ENCODE peak calls at places on chromosomes 2 and 18, in eight cellular contexts. One of them, this sample, is unnamed.

GRCh38 chr2:85539361-85540130 is 578 bp downstream of the MAT2A start:
- DNase-seq in adrenal gland: peak; percentile 67
- DNase-seq in body of pancreas: peak; percentile 70
- DNase-seq in transverse colon: peak; percentile 71
- DNase-seq in fibroblast of lung: peak; percentile 74
- DNase-seq in GM23338: peak; percentile 61
- DNase-seq in lower lobe of right lung: peak; percentile 82
- DNase-seq in colonic mucosa: peak; percentile 80
- DNase-seq in this sample: peak; percentile 64

GRCh38 chr2:1729264-1729663 is 15.1 kb downstream of the PXDN start:
- DNase-seq in adrenal gland: no peak
- DNase-seq in body of pancreas: no peak
- DNase-seq in transverse colon: no peak
- DNase-seq in fibroblast of lung: no peak
- DNase-seq in GM23338: no peak
- DNase-seq in lower lobe of right lung: no peak
- DNase-seq in colonic mucosa: peak; percentile 16
- DNase-seq in this sample: no peak

GRCh38 chr2:113098061-113098460 is 29.3 kb upstream of the IL1RN start:
- DNase-seq in adrenal gland: no peak
- DNase-seq in body of pancreas: no peak
- DNase-seq in transverse colon: no peak
- DNase-seq in fibroblast of lung: no peak
- DNase-seq in GM23338: no peak
- DNase-seq in lower lobe of right lung: no peak
- DNase-seq in colonic mucosa: no peak
- DNase-seq in this sample: no peak

GRCh38 chr2:68565858-68566257 is 77.5 kb upstream of the PROKR1 start:
- DNase-seq in adrenal gland: no peak
- DNase-seq in body of pancreas: no peak
- DNase-seq in transverse colon: no peak
- DNase-seq in fibroblast of lung: no peak
- DNase-seq in GM23338: no peak
- DNase-seq in lower lobe of right lung: no peak
- DNase-seq in colonic mucosa: no peak
- DNase-seq in this sample: peak; percentile 9

GRCh38 chr2:12048551-12048950 is 302.1 kb downstream of the LPIN1 start:
- DNase-seq in adrenal gland: no peak
- DNase-seq in body of pancreas: no peak
- DNase-seq in transverse colon: no peak
- DNase-seq in fibroblast of lung: no peak
- DNase-seq in GM23338: peak; percentile 47
- DNase-seq in lower lobe of right lung: no peak
- DNase-seq in colonic mucosa: no peak
- DNase-seq in this sample: no peak

GRCh38 chr2:5176764-5177163 is 515.4 kb upstream of the SOX11 start:
- DNase-seq in adrenal gland: no peak
- DNase-seq in body of pancreas: no peak
- DNase-seq in transverse colon: no peak
- DNase-seq in fibroblast of lung: peak; percentile 44
- DNase-seq in GM23338: no peak
- DNase-seq in lower lobe of right lung: no peak
- DNase-seq in colonic mucosa: no peak
- DNase-seq in this sample: no peak

GRCh38 chr2:82139979-82140611 is 1835.5 kb upstream of the LRRTM1 start:
- DNase-seq in adrenal gland: no peak
- DNase-seq in body of pancreas: peak; percentile 20
- DNase-seq in transverse colon: peak; percentile 29
- DNase-seq in fibroblast of lung: no peak
- DNase-seq in GM23338: no peak
- DNase-seq in lower lobe of right lung: no peak
- DNase-seq in colonic mucosa: peak; percentile 48
- DNase-seq in this sample: no peak

GRCh38 chr2:174076040-174076439 is 110.9 kb upstream of the SP3 start:
- DNase-seq in adrenal gland: no peak
- DNase-seq in body of pancreas: no peak
- DNase-seq in transverse colon: no peak
- DNase-seq in fibroblast of lung: no peak
- DNase-seq in GM23338: no peak
- DNase-seq in lower lobe of right lung: no peak
- DNase-seq in colonic mucosa: no peak
- DNase-seq in this sample: peak; percentile 16

GRCh38 chr2:70645733-70646420 is 92.3 kb upstream of the TGFA start:
- DNase-seq in adrenal gland: no peak
- DNase-seq in body of pancreas: no peak
- DNase-seq in transverse colon: no peak
- DNase-seq in fibroblast of lung: no peak
- DNase-seq in GM23338: peak; percentile 65
- DNase-seq in lower lobe of right lung: no peak
- DNase-seq in colonic mucosa: peak; percentile 23
- DNase-seq in this sample: peak; percentile 10
- H3K4me3 ChIP-seq in adrenal gland: no peak overlapping the region
- H3K4me3 ChIP-seq in body of pancreas: no peak overlapping the region
- H3K4me3 ChIP-seq in transverse colon: no peak overlapping the region
- H3K4me3 ChIP-seq in fibroblast of lung: no peak overlapping the region
- H3K4me3 ChIP-seq in GM23338: no peak overlapping the region
- H3K4me3 ChIP-seq in lower lobe of right lung: no peak overlapping the region
- H3K4me3 ChIP-seq in colonic mucosa: no peak overlapping the region
- H3K4me3 ChIP-seq in this sample: no peak overlapping the region

GRCh38 chr2:10817413-10817812 is 4.8 kb upstream of the PDIA6 start:
- DNase-seq in adrenal gland: no peak
- DNase-seq in body of pancreas: no peak
- DNase-seq in transverse colon: no peak
- DNase-seq in fibroblast of lung: no peak
- DNase-seq in GM23338: peak; percentile 36
- DNase-seq in lower lobe of right lung: no peak
- DNase-seq in colonic mucosa: no peak
- DNase-seq in this sample: no peak
- TF ChIP-seq CTCF in adrenal gland: no peak
- TF ChIP-seq CTCF in body of pancreas: no peak
- TF ChIP-seq CTCF in transverse colon: peak; percentile 7
- TF ChIP-seq CTCF in fibroblast of lung: peak; percentile 17
- TF ChIP-seq CTCF in GM23338: peak; percentile 21
- TF ChIP-seq CTCF in lower lobe of right lung: peak; percentile 19
- TF ChIP-seq CTCF in colonic mucosa: no peak
- TF ChIP-seq CTCF in this sample: peak; percentile 16

DNA sequence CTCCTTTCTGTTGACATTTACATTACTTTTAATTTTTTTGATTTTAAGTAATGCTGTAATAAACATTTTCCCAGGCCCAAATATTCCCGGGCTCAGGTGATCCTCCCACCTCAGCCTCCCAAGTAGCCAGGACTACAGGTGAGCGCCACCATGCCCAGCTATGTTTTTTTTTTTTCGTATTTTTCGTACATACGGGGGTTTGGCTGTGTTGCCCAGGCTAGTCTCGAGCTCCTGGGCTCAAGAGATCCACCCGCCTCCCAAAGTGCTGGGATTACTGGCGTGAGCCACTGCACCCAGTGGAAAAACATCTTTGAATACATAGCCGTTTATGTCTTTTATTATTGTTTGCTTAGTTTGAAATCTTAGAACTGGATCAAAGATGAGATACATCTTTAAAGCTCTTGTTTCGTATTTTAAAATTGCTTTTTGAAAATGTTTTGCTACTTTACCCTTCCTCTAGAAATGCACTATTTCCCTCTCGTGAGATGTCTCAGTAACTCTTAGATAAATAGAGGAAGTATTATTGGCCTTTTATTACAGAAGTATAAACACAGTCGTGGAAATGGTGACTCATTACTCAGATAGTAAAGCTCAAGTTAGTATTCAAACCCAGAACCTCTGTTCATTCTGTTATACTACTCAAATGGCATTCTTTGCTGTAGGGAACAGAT is 2.4 kb downstream of the SMCHD1 start:
- DNase-seq in adrenal gland: no peak
- DNase-seq in body of pancreas: no peak
- DNase-seq in transverse colon: no peak
- DNase-seq in fibroblast of lung: peak; percentile 89
- DNase-seq in GM23338: no peak
- DNase-seq in lower lobe of right lung: no peak
- DNase-seq in colonic mucosa: no peak
- DNase-seq in this sample: peak; percentile 47
- H3K4me3 ChIP-seq in adrenal gland: no peak overlapping the region
- H3K4me3 ChIP-seq in body of pancreas: no peak overlapping the region
- H3K4me3 ChIP-seq in transverse colon: peak overlapping the region; percentile 7
- H3K4me3 ChIP-seq in fibroblast of lung: peak overlapping the region; percentile 86
- H3K4me3 ChIP-seq in GM23338: no peak overlapping the region
- H3K4me3 ChIP-seq in lower lobe of right lung: peak overlapping the region; percentile 96
- H3K4me3 ChIP-seq in colonic mucosa: peak overlapping the region; percentile 86
- H3K4me3 ChIP-seq in this sample: peak overlapping the region; percentile 93

GRCh38 chr2:47088371-47089082 is 66.6 kb downstream of the STPG4 start:
- DNase-seq in adrenal gland: peak; percentile 46
- DNase-seq in body of pancreas: no peak
- DNase-seq in transverse colon: no peak
- DNase-seq in fibroblast of lung: peak; percentile 48
- DNase-seq in GM23338: peak; percentile 43
- DNase-seq in lower lobe of right lung: no peak
- DNase-seq in colonic mucosa: no peak
- DNase-seq in this sample: no peak
- TF ChIP-seq CTCF in adrenal gland: no peak
- TF ChIP-seq CTCF in body of pancreas: no peak
- TF ChIP-seq CTCF in transverse colon: no peak
- TF ChIP-seq CTCF in fibroblast of lung: peak; percentile 4
- TF ChIP-seq CTCF in GM23338: peak; percentile 33
- TF ChIP-seq CTCF in lower lobe of right lung: no peak
- TF ChIP-seq CTCF in colonic mucosa: no peak
- TF ChIP-seq CTCF in this sample: peak; percentile 19

DNA sequence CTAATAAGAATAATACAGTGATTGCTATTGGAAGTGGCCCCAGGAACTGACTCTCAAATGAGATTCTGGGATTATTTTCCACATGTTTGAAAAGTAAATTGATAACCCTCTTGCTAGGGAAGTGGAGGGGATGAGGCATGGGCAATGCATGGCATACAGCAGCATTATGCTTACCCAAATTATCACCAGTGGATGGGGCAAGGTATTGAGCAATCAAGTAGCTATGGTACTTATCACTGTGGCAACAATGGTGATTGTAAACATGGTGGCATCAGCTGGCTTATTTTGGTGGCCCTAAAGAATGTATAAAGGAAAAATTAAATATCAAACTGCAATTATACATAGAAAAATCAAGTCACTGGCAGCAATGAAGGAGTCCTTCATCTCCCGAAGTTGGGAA is 155.1 kb downstream of the FIGN start:
- DNase-seq in adrenal gland: no peak
- DNase-seq in body of pancreas: no peak
- DNase-seq in transverse colon: no peak
- DNase-seq in fibroblast of lung: no peak
- DNase-seq in GM23338: no peak
- DNase-seq in lower lobe of right lung: no peak
- DNase-seq in colonic mucosa: no peak
- DNase-seq in this sample: no peak
- H3K4me3 ChIP-seq in adrenal gland: no peak overlapping the region
- H3K4me3 ChIP-seq in body of pancreas: no peak overlapping the region
- H3K4me3 ChIP-seq in transverse colon: no peak overlapping the region
- H3K4me3 ChIP-seq in fibroblast of lung: no peak overlapping the region
- H3K4me3 ChIP-seq in GM23338: no peak overlapping the region
- H3K4me3 ChIP-seq in lower lobe of right lung: no peak overlapping the region
- H3K4me3 ChIP-seq in colonic mucosa: no peak overlapping the region
- H3K4me3 ChIP-seq in this sample: no peak overlapping the region

GRCh38 chr2:127072380-127072779 is 34.6 kb downstream of the BIN1 start:
- DNase-seq in adrenal gland: no peak
- DNase-seq in body of pancreas: no peak
- DNase-seq in transverse colon: no peak
- DNase-seq in fibroblast of lung: no peak
- DNase-seq in GM23338: no peak
- DNase-seq in lower lobe of right lung: no peak
- DNase-seq in colonic mucosa: no peak
- DNase-seq in this sample: no peak
- TF ChIP-seq CTCF in adrenal gland: no peak
- TF ChIP-seq CTCF in body of pancreas: no peak
- TF ChIP-seq CTCF in transverse colon: no peak
- TF ChIP-seq CTCF in fibroblast of lung: no peak
- TF ChIP-seq CTCF in GM23338: no peak
- TF ChIP-seq CTCF in lower lobe of right lung: no peak
- TF ChIP-seq CTCF in colonic mucosa: no peak
- TF ChIP-seq CTCF in this sample: no peak

GRCh38 chr2:200809506-200810251 is 2.0 kb upstream of the BZW1 start:
- DNase-seq in adrenal gland: no peak
- DNase-seq in body of pancreas: no peak
- DNase-seq in transverse colon: no peak
- DNase-seq in fibroblast of lung: peak; percentile 54
- DNase-seq in GM23338: no peak
- DNase-seq in lower lobe of right lung: no peak
- DNase-seq in colonic mucosa: no peak
- DNase-seq in this sample: no peak
- H3K4me3 ChIP-seq in adrenal gland: no peak overlapping the region
- H3K4me3 ChIP-seq in body of pancreas: no peak overlapping the region
- H3K4me3 ChIP-seq in transverse colon: no peak overlapping the region
- H3K4me3 ChIP-seq in fibroblast of lung: peak overlapping the region; percentile 79
- H3K4me3 ChIP-seq in GM23338: no peak overlapping the region
- H3K4me3 ChIP-seq in lower lobe of right lung: no peak overlapping the region
- H3K4me3 ChIP-seq in colonic mucosa: no peak overlapping the region
- H3K4me3 ChIP-seq in this sample: no peak overlapping the region

GRCh38 chr2:16008331-16008850 is 68.0 kb downstream of the MYCN start:
- DNase-seq in adrenal gland: no peak
- DNase-seq in body of pancreas: no peak
- DNase-seq in transverse colon: no peak
- DNase-seq in fibroblast of lung: no peak
- DNase-seq in GM23338: no peak
- DNase-seq in lower lobe of right lung: no peak
- DNase-seq in colonic mucosa: no peak
- DNase-seq in this sample: no peak
- TF ChIP-seq CTCF in adrenal gland: no peak
- TF ChIP-seq CTCF in body of pancreas: no peak
- TF ChIP-seq CTCF in transverse colon: no peak
- TF ChIP-seq CTCF in fibroblast of lung: no peak
- TF ChIP-seq CTCF in GM23338: no peak
- TF ChIP-seq CTCF in lower lobe of right lung: no peak
- TF ChIP-seq CTCF in colonic mucosa: no peak
- TF ChIP-seq CTCF in this sample: no peak